ENCODE peak calls at places on chromosomes 13 and 19, in five cellular contexts. I is activated CD8-positive, alpha-beta memory T cell treated with anti-CD3 and anti-CD28 coated beads for 1 hour; T is lung; Y is cardiac fibroblast; W is CD4-positive, alpha-beta T cell. K is an unnamed sample.

GRCh38 chr19:54178581-54179261 is 5.8 kb upstream of the TMC4 start:
- DNase-seq in I (no peak), T (no peak), Y (no peak), W (peak), K (peak)

GRCh38 chr19:10230155-10230903 is 802 bp downstream of the S1PR2 start:
- DNase-seq in I (peak), T (peak), Y (peak), W (peak), K (no peak)

GRCh38 chr13:108595416-108596257 is 33.8 kb upstream of the MYO16 start:
- DNase-seq in I (no peak), T (no peak), Y (no peak), W (no peak), K (no peak)

GRCh38 chr19:39270091-39270871 is 2.1 kb downstream of the IFNL2 start:
- DNase-seq in I (no peak), T (no peak), Y (no peak), W (no peak), K (no peak)

GRCh38 chr13:24254151-24254810 is 55.1 kb upstream of the C1QTNF9 start:
- DNase-seq in I (no peak), T (peak), Y (peak), W (peak), K (no peak)

GRCh38 chr13:41139296-41139966 is 6.8 kb upstream of the KBTBD6 start:
- DNase-seq in I (no peak), T (no peak), Y (no peak), W (no peak), K (peak)

GRCh38 chr13:112892759-112893569 is 76.0 kb upstream of the MCF2L start:
- DNase-seq in I (no peak), T (no peak), Y (no peak), W (no peak), K (peak)

GRCh38 chr19:8592231-8593009 is 15.2 kb upstream of the MYO1F start:
- DNase-seq in I (peak), T (peak), Y (peak), W (peak), K (no peak)

GRCh38 chr19:9941236-9941635 is 4.9 kb upstream of the OLFM2 start:
- DNase-seq in I (no peak), T (no peak), Y (peak), W (no peak), K (no peak)

GRCh38 chr13:97360610-97361009 is 73.4 kb upstream of the RAP2A start:
- DNase-seq in I (no peak), T (no peak), Y (no peak), W (no peak), K (no peak)

GRCh38 chr13:113002206-113002821 is 33.3 kb downstream of the MCF2L start:
- DNase-seq in I (no peak), T (no peak), Y (no peak), W (no peak), K (peak)

GRCh38 chr13:73809561-73809960 is 324.6 kb downstream of the KLF12 start:
- DNase-seq in I (no peak), T (no peak), Y (peak), W (no peak), K (peak)

GRCh38 chr13:37995052-37995451 is 125.5 kb upstream of the TRPC4 start:
- DNase-seq in I (no peak), T (no peak), Y (peak), W (no peak), K (no peak)

GRCh38 chr19:13133241-13133870 is 15.3 kb downstream of the NACC1 start:
- DNase-seq in I (no peak), T (no peak), Y (no peak), W (no peak), K (no peak)

GRCh38 chr13:41352935-41353801 is 42.1 kb downstream of the NAA16 start:
- DNase-seq in I (no peak), T (no peak), Y (peak), W (peak), K (peak)

GRCh38 chr13:20714161-20714560 is 10.7 kb downstream of the IL17D start:
- DNase-seq in I (no peak), T (no peak), Y (no peak), W (no peak), K (no peak)

GRCh38 chr13:101412076-101412475 is 4.2 kb downstream of the NALCN start:
- DNase-seq in I (no peak), T (no peak), Y (no peak), W (no peak), K (no peak)

GRCh38 chr13:38044067-38044466 is 174.5 kb upstream of the TRPC4 start:
- DNase-seq in I (no peak), T (no peak), Y (no peak), W (no peak), K (no peak)

GRCh38 chr13:110450941-110451340 is 110.6 kb downstream of the RAB20 start:
- DNase-seq in I (no peak), T (no peak), Y (no peak), W (no peak), K (no peak)

K was measured in HT-29.